ENCODE peak calls at places on chromosomes 4 and X, in eight cellular contexts. B is GM10248; L is endothelial cell; X is activated CD4-positive, alpha-beta T cell treated with anti-CD3 and anti-CD28 coated beads, Interleukin-2, amount 50 U/mL, for 1 hour; R is ELR; H is NCI-H1694 treated with DMSO at 0.1 percent for 48 hours; T is RPMI7951; I is fibroblast of lung. S is an unnamed sample.

GRCh38 chrX:92232182-92232581 is 453.0 kb downstream of the PCDH11X start:
- DNase-seq in B (peak; percentile 6), L (peak; percentile 2), X (no peak), R (peak; percentile 0), H (peak; percentile 3), T (no peak), I (peak; percentile 2), S (peak; percentile 3)

GRCh38 chr4:55345980-55346850 is at the start of gene SRD5A3:
- DNase-seq in B (peak; percentile 92), L (peak; percentile 93), X (peak; percentile 77), R (peak; percentile 84), H (peak; percentile 64), T (peak; percentile 81), I (peak; percentile 79), S (peak; percentile 75)

GRCh38 chr4:94714360-94714759 is 43.4 kb upstream of the BMPR1B start:
- DNase-seq in B (no peak), L (no peak), X (no peak), R (peak; percentile 14), H (no peak), T (no peak), I (peak; percentile 41), S (no peak)

GRCh38 chr4:105627620-105628019 is 75.2 kb downstream of the ARHGEF38 start:
- DNase-seq in B (no peak), L (no peak), X (no peak), R (no peak), H (no peak), T (no peak), I (no peak), S (no peak)

GRCh38 chr4:176268963-176269362 is at the start of gene ASB5:
- DNase-seq in B (no peak), L (no peak), X (no peak), R (peak; percentile 37), H (no peak), T (no peak), I (no peak), S (no peak)

GRCh38 chrX:8743126-8743732 is 11.3 kb upstream of the ANOS1 start:
- DNase-seq in B (peak; percentile 47), L (peak; percentile 71), X (peak; percentile 58), R (peak; percentile 58), H (peak; percentile 1), T (peak; percentile 33), I (no peak), S (no peak)

GRCh38 chrX:150365953-150366911 is 3.1 kb downstream of the MAMLD1 start:
- DNase-seq in B (no peak), L (peak; percentile 46), X (no peak), R (peak; percentile 72), H (peak; percentile 34), T (peak; percentile 70), I (peak; percentile 54), S (peak; percentile 61)

GRCh38 chrX:9858080-9858479 is 71.9 kb downstream of the SHROOM2 start:
- DNase-seq in B (no peak), L (no peak), X (no peak), R (no peak), H (no peak), T (no peak), I (no peak), S (no peak)

GRCh38 chr4:104395219-104395618 is 99.5 kb downstream of the CXXC4 start:
- DNase-seq in B (no peak), L (no peak), X (no peak), R (no peak), H (peak; percentile 7), T (peak; percentile 12), I (peak; percentile 53), S (peak; percentile 41)

GRCh38 chr4:120771907-120772306 is 150.6 kb downstream of the PRDM5 start:
- DNase-seq in B (no peak), L (no peak), X (no peak), R (no peak), H (no peak), T (no peak), I (no peak), S (no peak)

GRCh38 chr4:83890231-83890630 is 354.3 kb downstream of the GPAT3 start:
- DNase-seq in B (no peak), L (no peak), X (no peak), R (peak; percentile 58), H (no peak), T (peak; percentile 2), I (peak; percentile 82), S (peak; percentile 33)

GRCh38 chrX:153460826-153461225 is 9.6 kb downstream of the HAUS7 start:
- DNase-seq in B (peak; percentile 61), L (peak; percentile 67), X (peak; percentile 53), R (peak; percentile 57), H (peak; percentile 13), T (peak; percentile 17), I (peak; percentile 40), S (peak; percentile 45)

GRCh38 chrX:39771089-39771488 is 326.7 kb downstream of the BCOR start:
- DNase-seq in B (no peak), L (no peak), X (no peak), R (no peak), H (no peak), T (no peak), I (no peak), S (no peak)

GRCh38 chrX:65406532-65406931 is 128.1 kb downstream of the LAS1L start:
- DNase-seq in B (no peak), L (no peak), X (peak; percentile 6), R (no peak), H (no peak), T (peak; percentile 29), I (no peak), S (no peak)

S was measured in astrocyte of the spinal cord.